ENCODE peak calls at places on chromosome 20, in six cellular contexts. H is brain microvascular endothelial cell, G is HFF-Myc, P is foreskin fibroblast, Y is ascending aorta, W is tibial artery. T is an unnamed sample.
A peak's percentile ranks its signal among the peaks of the same experiment; 100 is the strongest.

GRCh38 chr20:57262244-57263126 is 4.0 kb downstream of the BMP7 start:
- DNase-seq in H (no peak), G (no peak), P (no peak), Y (no peak), W (no peak), T (no peak)

GRCh38 chr20:56343861-56344381 is 14.9 kb upstream of the FAM210B start:
- DNase-seq in H (peak; percentile 11), G (no peak), P (no peak), Y (no peak), W (no peak), T (peak; percentile 43)

GRCh38 chr20:41119593-41120561 is 17.5 kb upstream of the PLCG1 start:
- DNase-seq in H (no peak), G (no peak), P (no peak), Y (no peak), W (no peak), T (no peak)

GRCh38 chr20:12555369-12555768 is 453.4 kb upstream of the SPTLC3 start:
- DNase-seq in H (no peak), G (no peak), P (no peak), Y (no peak), W (no peak), T (peak; percentile 64)

GRCh38 chr20:32319100-32319499 is 39.0 kb upstream of the ASXL1 start:
- DNase-seq in H (no peak), G (no peak), P (no peak), Y (no peak), W (no peak), T (no peak)

GRCh38 chr20:17417221-17417620 is 114.0 kb downstream of the BFSP1 start:
- DNase-seq in H (no peak), G (no peak), P (no peak), Y (no peak), W (no peak), T (no peak)

GRCh38 chr20:14957416-14957815 is 620.0 kb upstream of the FLRT3 start:
- DNase-seq in H (no peak), G (no peak), P (no peak), Y (no peak), W (no peak), T (no peak)

GRCh38 chr20:16001286-16001685 is 572.0 kb downstream of the KIF16B start:
- DNase-seq in H (no peak), G (no peak), P (peak; percentile 59), Y (no peak), W (no peak), T (no peak)

GRCh38 chr20:11379257-11380011 is 538.3 kb upstream of the BTBD3 start:
- DNase-seq in H (peak; percentile 25), G (no peak), P (no peak), Y (no peak), W (no peak), T (no peak)

GRCh38 chr20:24273251-24273650 is 196.2 kb upstream of the SYNDIG1 start:
- DNase-seq in H (no peak), G (no peak), P (no peak), Y (no peak), W (no peak), T (no peak)

GRCh38 chr20:6919792-6920468 is 152.4 kb downstream of the BMP2 start:
- DNase-seq in H (no peak), G (no peak), P (no peak), Y (no peak), W (no peak), T (no peak)

GRCh38 chr20:52972190-52972937 is at the start of gene TSHZ2:
- DNase-seq in H (peak; percentile 0), G (no peak), P (no peak), Y (no peak), W (peak; percentile 69), T (peak; percentile 77)

GRCh38 chr20:13526551-13526950 is 112.2 kb downstream of the TASP1 start:
- DNase-seq in H (peak; percentile 14), G (no peak), P (no peak), Y (no peak), W (no peak), T (peak; percentile 21)

GRCh38 chr20:48319943-48320584 is 507.7 kb downstream of the PREX1 start:
- DNase-seq in H (no peak), G (no peak), P (no peak), Y (no peak), W (no peak), T (no peak)

GRCh38 chr20:47355489-47356219 is 845 bp downstream of the ZMYND8 start:
- DNase-seq in H (no peak), G (no peak), P (no peak), Y (no peak), W (no peak), T (no peak)

GRCh38 chr20:38225900-38226263 is 34.7 kb downstream of the KIAA1755 start:
- DNase-seq in H (no peak), G (no peak), P (no peak), Y (no peak), W (peak; percentile 23), T (no peak)

GRCh38 chr20:50286174-50286511 is 95.5 kb downstream of the CEBPB start:
- DNase-seq in H (no peak), G (no peak), P (no peak), Y (no peak), W (no peak), T (no peak)
- H3K4me3 ChIP-seq in H (no peak overlapping the region), G (no peak overlapping the region), P (no peak overlapping the region), Y (peak overlapping the region; percentile 1), W (no peak overlapping the region), T (no peak overlapping the region)

GRCh38 chr20:2387580-2387979 is 6.9 kb downstream of the TGM6 start:
- DNase-seq in H (no peak), G (no peak), P (no peak), Y (no peak), W (no peak), T (no peak)

GRCh38 chr20:2385026-2385425 is 4.3 kb downstream of the TGM6 start:
- DNase-seq in H (no peak), G (no peak), P (no peak), Y (no peak), W (no peak), T (no peak)

GRCh38 chr20:2386516-2387179 is 5.9 kb downstream of the TGM6 start:
- DNase-seq in H (peak; percentile 50), G (no peak), P (peak; percentile 18), Y (no peak), W (no peak), T (peak; percentile 94)

GRCh38 chr20:2385496-2385895 is 4.8 kb downstream of the TGM6 start:
- DNase-seq in H (no peak), G (no peak), P (no peak), Y (no peak), W (no peak), T (no peak)

GRCh38 chr20:2387180-2387577 is 6.5 kb downstream of the TGM6 start:
- DNase-seq in H (peak; percentile 64), G (peak; percentile 22), P (no peak), Y (no peak), W (no peak), T (peak; percentile 41)
- TF ChIP-seq CTCF in H (peak; percentile 70), G (peak; percentile 69), P (peak; percentile 41), Y (no peak), W (no peak), T (peak; percentile 59)

GRCh38 chr20:62063601-62063980 is 2.1 kb downstream of the TAF4 start:
- DNase-seq in H (no peak), G (no peak), P (no peak), Y (no peak), W (no peak), T (peak; percentile 43)

GRCh38 chr20:62062661-62063600 is 2.8 kb downstream of the TAF4 start:
- DNase-seq in H (no peak), G (no peak), P (no peak), Y (no peak), W (no peak), T (no peak)

GRCh38 chr20:62065669-62066338 is at the start of gene TAF4:
- DNase-seq in H (peak; percentile 49), G (no peak), P (peak; percentile 58), Y (no peak), W (peak; percentile 88), T (peak; percentile 73)

GRCh38 chr20:62064788-62065668 is 653 bp downstream of the TAF4 start:
- DNase-seq in H (no peak), G (no peak), P (no peak), Y (no peak), W (no peak), T (peak; percentile 24)

GRCh38 chr20:62063981-62064787 is 1.5 kb downstream of the TAF4 start:
- DNase-seq in H (no peak), G (no peak), P (no peak), Y (no peak), W (no peak), T (peak; percentile 27)
- H3K4me3 ChIP-seq in H (peak overlapping the region; percentile 46), G (peak overlapping the region; percentile 49), P (peak overlapping the region; percentile 40), Y (peak overlapping the region; percentile 69), W (peak overlapping the region; percentile 58), T (peak overlapping the region; percentile 45)

DNA sequence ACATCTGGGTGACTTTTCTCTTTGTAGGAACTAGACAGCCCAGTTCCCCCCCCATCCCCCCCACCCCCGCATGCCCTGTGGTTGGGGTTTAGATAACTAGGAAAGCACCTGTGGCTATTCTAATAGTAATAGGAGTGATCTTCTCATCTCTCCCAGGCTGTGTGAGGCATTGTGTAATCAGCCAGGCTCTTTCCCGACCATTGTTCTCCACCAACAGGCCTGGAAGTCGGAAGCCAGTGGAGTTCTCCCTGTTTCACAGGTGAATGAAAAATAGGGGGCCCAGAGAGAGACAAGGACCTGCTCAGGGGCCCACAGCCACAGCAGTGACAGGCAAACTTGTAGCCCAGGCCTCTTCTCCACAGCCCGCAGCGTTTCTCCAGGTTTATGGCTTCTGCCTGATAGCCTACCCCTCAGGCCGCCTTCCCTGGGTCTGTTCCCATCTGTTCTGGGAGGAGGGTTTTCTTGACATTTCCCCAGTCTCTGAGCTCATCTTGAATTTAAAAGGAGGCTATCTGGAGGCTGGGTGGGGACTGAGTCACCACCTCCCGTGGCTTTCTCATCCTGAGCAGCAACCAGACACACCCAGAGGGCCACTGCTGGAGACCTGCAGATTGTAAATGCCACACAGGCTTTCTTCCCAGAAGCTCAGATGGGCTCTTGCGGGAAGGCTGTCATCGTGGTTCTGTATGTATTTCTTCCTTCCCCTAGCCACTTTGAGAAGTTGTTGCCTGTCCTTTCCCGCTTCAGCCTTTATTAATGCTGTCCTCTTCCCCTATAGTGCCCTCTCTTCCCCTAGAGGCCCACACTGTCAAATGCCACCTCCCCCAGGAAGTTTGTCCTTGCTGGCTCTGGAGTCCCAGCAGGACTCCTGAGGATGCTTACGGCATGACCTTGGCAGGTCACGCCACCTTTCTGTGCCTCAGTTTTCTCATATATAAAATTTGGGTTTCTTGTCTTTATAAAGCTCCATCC is 75.9 kb upstream of the MYL9 start:
- DNase-seq in H (peak; percentile 86), G (no peak), P (peak; percentile 91), Y (no peak), W (peak; percentile 68), T (peak; percentile 90)
- TF ChIP-seq CTCF in H (no peak), G (no peak), P (no peak), Y (no peak), W (no peak), T (no peak)

GRCh38 chr20:44719841-44720240 is 4.7 kb downstream of the CCN5 start:
- DNase-seq in H (no peak), G (no peak), P (no peak), Y (no peak), W (no peak), T (no peak)
- H3K4me3 ChIP-seq in H (no peak overlapping the region), G (no peak overlapping the region), P (no peak overlapping the region), Y (no peak overlapping the region), W (peak overlapping the region; percentile 54), T (no peak overlapping the region)

GRCh38 chr20:46308258-46309157 is at the start of gene CDH22:
- DNase-seq in H (no peak), G (no peak), P (peak; percentile 14), Y (no peak), W (no peak), T (peak; percentile 36)
- TF ChIP-seq CTCF in H (peak; percentile 53), G (no peak), P (no peak), Y (no peak), W (no peak), T (peak; percentile 15)

GRCh38 chr20:50987493-50988210 is 29.0 kb downstream of the MOCS3 start:
- DNase-seq in H (peak; percentile 89), G (peak; percentile 81), P (peak; percentile 78), Y (no peak), W (no peak), T (peak; percentile 88)
- H3K4me3 ChIP-seq in H (no peak overlapping the region), G (no peak overlapping the region), P (no peak overlapping the region), Y (no peak overlapping the region), W (no peak overlapping the region), T (no peak overlapping the region)